ENCODE peak calls at places on chromosomes 16 and 17, in ten cellular contexts. One of them, this sample, is unnamed.

GRCh38 chr17:79174905-79175856 is 100.6 kb downstream of the ENGASE start:
- DNase-seq in coronary artery: no peak
- DNase-seq in immature natural killer cell: no peak
- DNase-seq in left ventricle myocardium inferior: no peak
- DNase-seq in substantia nigra: no peak
- DNase-seq in CD8-positive, alpha-beta memory T cell: no peak
- DNase-seq in HFFc6: peak; percentile 16
- DNase-seq in A172: peak; percentile 85
- DNase-seq in skeletal muscle cell: no peak
- DNase-seq in MCF 10A: peak; percentile 16
- DNase-seq in this sample: no peak

GRCh38 chr17:64008830-64009229 is 10.7 kb downstream of the PRR29 start:
- DNase-seq in coronary artery: peak; percentile 62
- DNase-seq in immature natural killer cell: no peak
- DNase-seq in left ventricle myocardium inferior: no peak
- DNase-seq in substantia nigra: no peak
- DNase-seq in CD8-positive, alpha-beta memory T cell: no peak
- DNase-seq in HFFc6: no peak
- DNase-seq in A172: no peak
- DNase-seq in skeletal muscle cell: no peak
- DNase-seq in MCF 10A: no peak
- DNase-seq in this sample: no peak

GRCh38 chr17:18910881-18911280 is 41.1 kb upstream of the SLC5A10 start:
- DNase-seq in coronary artery: no peak
- DNase-seq in immature natural killer cell: no peak
- DNase-seq in left ventricle myocardium inferior: no peak
- DNase-seq in substantia nigra: no peak
- DNase-seq in CD8-positive, alpha-beta memory T cell: no peak
- DNase-seq in HFFc6: no peak
- DNase-seq in A172: no peak
- DNase-seq in skeletal muscle cell: no peak
- DNase-seq in MCF 10A: no peak
- DNase-seq in this sample: no peak

GRCh38 chr17:77054926-77055325 is 85.8 kb upstream of the SEC14L1 start:
- DNase-seq in coronary artery: no peak
- DNase-seq in immature natural killer cell: no peak
- DNase-seq in left ventricle myocardium inferior: no peak
- DNase-seq in substantia nigra: no peak
- DNase-seq in CD8-positive, alpha-beta memory T cell: no peak
- DNase-seq in HFFc6: no peak
- DNase-seq in A172: no peak
- DNase-seq in skeletal muscle cell: no peak
- DNase-seq in MCF 10A: no peak
- DNase-seq in this sample: no peak

GRCh38 chr16:75565640-75566039 is 539 bp upstream of the GABARAPL2 start:
- DNase-seq in coronary artery: no peak
- DNase-seq in immature natural killer cell: no peak
- DNase-seq in left ventricle myocardium inferior: no peak
- DNase-seq in substantia nigra: no peak
- DNase-seq in CD8-positive, alpha-beta memory T cell: no peak
- DNase-seq in HFFc6: no peak
- DNase-seq in A172: no peak
- DNase-seq in skeletal muscle cell: no peak
- DNase-seq in MCF 10A: no peak
- DNase-seq in this sample: no peak

GRCh38 chr17:32104158-32104557 is 38.1 kb upstream of the RHOT1 start:
- DNase-seq in coronary artery: no peak
- DNase-seq in immature natural killer cell: no peak
- DNase-seq in left ventricle myocardium inferior: no peak
- DNase-seq in substantia nigra: no peak
- DNase-seq in CD8-positive, alpha-beta memory T cell: no peak
- DNase-seq in HFFc6: no peak
- DNase-seq in A172: no peak
- DNase-seq in skeletal muscle cell: no peak
- DNase-seq in MCF 10A: no peak
- DNase-seq in this sample: no peak

GRCh38 chr17:81387235-81388060 is 7.8 kb upstream of the BAHCC1 start:
- DNase-seq in coronary artery: no peak
- DNase-seq in immature natural killer cell: peak; percentile 67
- DNase-seq in left ventricle myocardium inferior: peak; percentile 59
- DNase-seq in substantia nigra: peak; percentile 66
- DNase-seq in CD8-positive, alpha-beta memory T cell: no peak
- DNase-seq in HFFc6: peak; percentile 17
- DNase-seq in A172: no peak
- DNase-seq in skeletal muscle cell: no peak
- DNase-seq in MCF 10A: peak; percentile 27
- DNase-seq in this sample: peak; percentile 78

GRCh38 chr16:55000595-55000994 is 69.9 kb downstream of the IRX5 start:
- DNase-seq in coronary artery: no peak
- DNase-seq in immature natural killer cell: no peak
- DNase-seq in left ventricle myocardium inferior: no peak
- DNase-seq in substantia nigra: no peak
- DNase-seq in CD8-positive, alpha-beta memory T cell: no peak
- DNase-seq in HFFc6: no peak
- DNase-seq in A172: no peak
- DNase-seq in skeletal muscle cell: peak; percentile 21
- DNase-seq in MCF 10A: peak; percentile 58
- DNase-seq in this sample: no peak

GRCh38 chr16:7440886-7441400 is 108.3 kb downstream of the RBFOX1 start:
- DNase-seq in coronary artery: no peak
- DNase-seq in immature natural killer cell: no peak
- DNase-seq in left ventricle myocardium inferior: no peak
- DNase-seq in substantia nigra: no peak
- DNase-seq in CD8-positive, alpha-beta memory T cell: no peak
- DNase-seq in HFFc6: no peak
- DNase-seq in A172: no peak
- DNase-seq in skeletal muscle cell: no peak
- DNase-seq in MCF 10A: no peak
- DNase-seq in this sample: no peak

GRCh38 chr17:28347261-28347891 is 10.0 kb downstream of the POLDIP2 start:
- DNase-seq in coronary artery: no peak
- DNase-seq in immature natural killer cell: no peak
- DNase-seq in left ventricle myocardium inferior: no peak
- DNase-seq in substantia nigra: no peak
- DNase-seq in CD8-positive, alpha-beta memory T cell: no peak
- DNase-seq in HFFc6: peak; percentile 95
- DNase-seq in A172: peak; percentile 98
- DNase-seq in skeletal muscle cell: peak; percentile 65
- DNase-seq in MCF 10A: peak; percentile 91
- DNase-seq in this sample: no peak

GRCh38 chr16:89137666-89138512 is 33.7 kb upstream of the CDH15 start:
- DNase-seq in coronary artery: no peak
- DNase-seq in immature natural killer cell: no peak
- DNase-seq in left ventricle myocardium inferior: no peak
- DNase-seq in substantia nigra: no peak
- DNase-seq in CD8-positive, alpha-beta memory T cell: no peak
- DNase-seq in HFFc6: no peak
- DNase-seq in A172: no peak
- DNase-seq in skeletal muscle cell: no peak
- DNase-seq in MCF 10A: no peak
- DNase-seq in this sample: no peak

GRCh38 chr17:50265212-50265611 is 9.1 kb upstream of the TMEM92 start:
- DNase-seq in coronary artery: peak; percentile 79
- DNase-seq in immature natural killer cell: no peak
- DNase-seq in left ventricle myocardium inferior: no peak
- DNase-seq in substantia nigra: no peak
- DNase-seq in CD8-positive, alpha-beta memory T cell: no peak
- DNase-seq in HFFc6: no peak
- DNase-seq in A172: no peak
- DNase-seq in skeletal muscle cell: no peak
- DNase-seq in MCF 10A: no peak
- DNase-seq in this sample: peak; percentile 32

GRCh38 chr17:7357381-7357780 is 2.4 kb downstream of the TMEM95 start:
- DNase-seq in coronary artery: no peak
- DNase-seq in immature natural killer cell: no peak
- DNase-seq in left ventricle myocardium inferior: no peak
- DNase-seq in substantia nigra: no peak
- DNase-seq in CD8-positive, alpha-beta memory T cell: no peak
- DNase-seq in HFFc6: no peak
- DNase-seq in A172: no peak
- DNase-seq in skeletal muscle cell: no peak
- DNase-seq in MCF 10A: no peak
- DNase-seq in this sample: no peak

GRCh38 chr16:69567031-69567680 is 1.4 kb downstream of the NFAT5 start:
- DNase-seq in coronary artery: no peak
- DNase-seq in immature natural killer cell: peak; percentile 9
- DNase-seq in left ventricle myocardium inferior: no peak
- DNase-seq in substantia nigra: peak; percentile 45
- DNase-seq in CD8-positive, alpha-beta memory T cell: no peak
- DNase-seq in HFFc6: no peak
- DNase-seq in A172: peak; percentile 32
- DNase-seq in skeletal muscle cell: no peak
- DNase-seq in MCF 10A: peak; percentile 65
- DNase-seq in this sample: no peak

GRCh38 chr16:27976990-27977389 is 86.5 kb downstream of the GSG1L start:
- DNase-seq in coronary artery: peak; percentile 47
- DNase-seq in immature natural killer cell: no peak
- DNase-seq in left ventricle myocardium inferior: no peak
- DNase-seq in substantia nigra: no peak
- DNase-seq in CD8-positive, alpha-beta memory T cell: no peak
- DNase-seq in HFFc6: no peak
- DNase-seq in A172: no peak
- DNase-seq in skeletal muscle cell: no peak
- DNase-seq in MCF 10A: no peak
- DNase-seq in this sample: no peak

GRCh38 chr16:1572664-1573063 is 39.2 kb downstream of the TMEM204 start:
- DNase-seq in coronary artery: no peak
- DNase-seq in immature natural killer cell: no peak
- DNase-seq in left ventricle myocardium inferior: no peak
- DNase-seq in substantia nigra: no peak
- DNase-seq in CD8-positive, alpha-beta memory T cell: no peak
- DNase-seq in HFFc6: no peak
- DNase-seq in A172: peak; percentile 18
- DNase-seq in skeletal muscle cell: no peak
- DNase-seq in MCF 10A: no peak
- DNase-seq in this sample: no peak

GRCh38 chr16:2299121-2299914 is 31.4 kb upstream of the RNPS1 start:
- DNase-seq in coronary artery: no peak
- DNase-seq in immature natural killer cell: no peak
- DNase-seq in left ventricle myocardium inferior: no peak
- DNase-seq in substantia nigra: no peak
- DNase-seq in CD8-positive, alpha-beta memory T cell: no peak
- DNase-seq in HFFc6: no peak
- DNase-seq in A172: no peak
- DNase-seq in skeletal muscle cell: no peak
- DNase-seq in MCF 10A: no peak
- DNase-seq in this sample: no peak

GRCh38 chr16:19008770-19009169 is 25.0 kb downstream of the TMC7 start:
- DNase-seq in coronary artery: no peak
- DNase-seq in immature natural killer cell: no peak
- DNase-seq in left ventricle myocardium inferior: no peak
- DNase-seq in substantia nigra: no peak
- DNase-seq in CD8-positive, alpha-beta memory T cell: no peak
- DNase-seq in HFFc6: peak; percentile 61
- DNase-seq in A172: no peak
- DNase-seq in skeletal muscle cell: peak; percentile 38
- DNase-seq in MCF 10A: peak; percentile 42
- DNase-seq in this sample: no peak

GRCh38 chr16:12611006-12611477 is 192.6 kb downstream of the CPPED1 start:
- DNase-seq in coronary artery: peak; percentile 19
- DNase-seq in immature natural killer cell: no peak
- DNase-seq in left ventricle myocardium inferior: no peak
- DNase-seq in substantia nigra: no peak
- DNase-seq in CD8-positive, alpha-beta memory T cell: no peak
- DNase-seq in HFFc6: no peak
- DNase-seq in A172: peak; percentile 80
- DNase-seq in skeletal muscle cell: no peak
- DNase-seq in MCF 10A: no peak
- DNase-seq in this sample: no peak

GRCh38 chr16:3141781-3142311 is 7.0 kb downstream of the ZNF213 start:
- DNase-seq in coronary artery: no peak
- DNase-seq in immature natural killer cell: no peak
- DNase-seq in left ventricle myocardium inferior: no peak
- DNase-seq in substantia nigra: no peak
- DNase-seq in CD8-positive, alpha-beta memory T cell: no peak
- DNase-seq in HFFc6: no peak
- DNase-seq in A172: no peak
- DNase-seq in skeletal muscle cell: no peak
- DNase-seq in MCF 10A: no peak
- DNase-seq in this sample: no peak

GRCh38 chr17:45146616-45147101 is 1.6 kb upstream of the HEXIM1 start:
- DNase-seq in coronary artery: no peak
- DNase-seq in immature natural killer cell: no peak
- DNase-seq in left ventricle myocardium inferior: no peak
- DNase-seq in substantia nigra: no peak
- DNase-seq in CD8-positive, alpha-beta memory T cell: no peak
- DNase-seq in HFFc6: peak; percentile 68
- DNase-seq in A172: peak; percentile 65
- DNase-seq in skeletal muscle cell: no peak
- DNase-seq in MCF 10A: peak; percentile 29
- DNase-seq in this sample: no peak

GRCh38 chr16:29915590-29916247 is 10.3 kb downstream of the KCTD13 start:
- DNase-seq in coronary artery: no peak
- DNase-seq in immature natural killer cell: no peak
- DNase-seq in left ventricle myocardium inferior: no peak
- DNase-seq in substantia nigra: no peak
- DNase-seq in CD8-positive, alpha-beta memory T cell: no peak
- DNase-seq in HFFc6: no peak
- DNase-seq in A172: peak; percentile 91
- DNase-seq in skeletal muscle cell: no peak
- DNase-seq in MCF 10A: no peak
- DNase-seq in this sample: no peak

GRCh38 chr16:67963325-67964321 is 4.8 kb downstream of the SLC12A4 start:
- DNase-seq in coronary artery: no peak
- DNase-seq in immature natural killer cell: no peak
- DNase-seq in left ventricle myocardium inferior: no peak
- DNase-seq in substantia nigra: no peak
- DNase-seq in CD8-positive, alpha-beta memory T cell: no peak
- DNase-seq in HFFc6: no peak
- DNase-seq in A172: no peak
- DNase-seq in skeletal muscle cell: no peak
- DNase-seq in MCF 10A: no peak
- DNase-seq in this sample: no peak

GRCh38 chr16:70714526-70715112 is 28.8 kb upstream of the MTSS2 start:
- DNase-seq in coronary artery: no peak
- DNase-seq in immature natural killer cell: no peak
- DNase-seq in left ventricle myocardium inferior: no peak
- DNase-seq in substantia nigra: no peak
- DNase-seq in CD8-positive, alpha-beta memory T cell: no peak
- DNase-seq in HFFc6: no peak
- DNase-seq in A172: no peak
- DNase-seq in skeletal muscle cell: no peak
- DNase-seq in MCF 10A: no peak
- DNase-seq in this sample: no peak

GRCh38 chr16:14284371-14284770 is 213.3 kb downstream of the MRTFB start:
- DNase-seq in coronary artery: no peak
- DNase-seq in immature natural killer cell: no peak
- DNase-seq in left ventricle myocardium inferior: no peak
- DNase-seq in substantia nigra: no peak
- DNase-seq in CD8-positive, alpha-beta memory T cell: no peak
- DNase-seq in HFFc6: no peak
- DNase-seq in A172: no peak
- DNase-seq in skeletal muscle cell: no peak
- DNase-seq in MCF 10A: no peak
- DNase-seq in this sample: no peak

GRCh38 chr17:82315703-82316358 is 1.6 kb downstream of the CD7 start:
- DNase-seq in coronary artery: no peak
- DNase-seq in immature natural killer cell: peak; percentile 56
- DNase-seq in left ventricle myocardium inferior: no peak
- DNase-seq in substantia nigra: no peak
- DNase-seq in CD8-positive, alpha-beta memory T cell: no peak
- DNase-seq in HFFc6: no peak
- DNase-seq in A172: no peak
- DNase-seq in skeletal muscle cell: no peak
- DNase-seq in MCF 10A: no peak
- DNase-seq in this sample: no peak

GRCh38 chr17:3888343-3889171 is 4.3 kb downstream of the CAMKK1 start:
- DNase-seq in coronary artery: peak; percentile 84
- DNase-seq in immature natural killer cell: no peak
- DNase-seq in left ventricle myocardium inferior: peak; percentile 78
- DNase-seq in substantia nigra: no peak
- DNase-seq in CD8-positive, alpha-beta memory T cell: no peak
- DNase-seq in HFFc6: peak; percentile 95
- DNase-seq in A172: peak; percentile 92
- DNase-seq in skeletal muscle cell: peak; percentile 93
- DNase-seq in MCF 10A: peak; percentile 95
- DNase-seq in this sample: peak; percentile 70

GRCh38 chr16:25035494-25036405 is 20.6 kb upstream of the ARHGAP17 start:
- DNase-seq in coronary artery: no peak
- DNase-seq in immature natural killer cell: no peak
- DNase-seq in left ventricle myocardium inferior: no peak
- DNase-seq in substantia nigra: no peak
- DNase-seq in CD8-positive, alpha-beta memory T cell: no peak
- DNase-seq in HFFc6: peak; percentile 55
- DNase-seq in A172: peak; percentile 78
- DNase-seq in skeletal muscle cell: no peak
- DNase-seq in MCF 10A: no peak
- DNase-seq in this sample: no peak

This sample was measured in D341Med.